ENCODE peak calls at places on chromosome 12, in six cellular contexts. E is A673, Q is mesendoderm, V is sigmoid colon, S is left ventricle myocardium inferior, Y is lung. R is an unnamed sample.

GRCh38 chr12:94062194-94062593 is 86.2 kb upstream of the PLXNC1 start:
- DNase-seq in E (no peak), Q (no peak), V (no peak), S (no peak), Y (no peak), R (no peak)

GRCh38 chr12:101013993-101014392 is 196.0 kb downstream of the SLC5A8 start:
- DNase-seq in E (no peak), Q (no peak), V (no peak), S (no peak), Y (no peak), R (no peak)

GRCh38 chr12:607541-608001 is 55.7 kb downstream of the NINJ2 start:
- DNase-seq in E (no peak), Q (peak; percentile 66), V (no peak), S (peak; percentile 80), Y (peak; percentile 69), R (no peak)

GRCh38 chr12:129136694-129137325 is 283.5 kb downstream of the GLT1D1 start:
- DNase-seq in E (no peak), Q (no peak), V (no peak), S (no peak), Y (no peak), R (no peak)

GRCh38 chr12:122031342-122032216 is 9.9 kb downstream of the BCL7A start:
- DNase-seq in E (peak; percentile 63), Q (peak; percentile 59), V (no peak), S (peak; percentile 48), Y (peak; percentile 61), R (no peak)

GRCh38 chr12:127334924-127335644 is 931.9 kb upstream of the TMEM132C start:
- DNase-seq in E (no peak), Q (peak; percentile 1), V (no peak), S (no peak), Y (no peak), R (no peak)

GRCh38 chr12:19846561-19846960 is 407.3 kb downstream of the AEBP2 start:
- DNase-seq in E (no peak), Q (no peak), V (no peak), S (no peak), Y (no peak), R (peak; percentile 69)

GRCh38 chr12:82740129-82741000 is 53.7 kb downstream of the TMTC2 start:
- DNase-seq in E (peak; percentile 81), Q (peak; percentile 91), V (no peak), S (no peak), Y (no peak), R (peak; percentile 12)

GRCh38 chr12:15192721-15193120 is 28.5 kb downstream of the RERG start:
- DNase-seq in E (no peak), Q (no peak), V (no peak), S (no peak), Y (no peak), R (no peak)

GRCh38 chr12:76611533-76611932 is 52.0 kb upstream of the OSBPL8 start:
- DNase-seq in E (no peak), Q (no peak), V (no peak), S (no peak), Y (no peak), R (peak; percentile 93)

GRCh38 chr12:6253278-6253677 is 53.1 kb downstream of the CD9 start:
- DNase-seq in E (no peak), Q (peak; percentile 37), V (no peak), S (no peak), Y (no peak), R (no peak)

GRCh38 chr12:19826988-19827550 is 387.8 kb downstream of the AEBP2 start:
- DNase-seq in E (no peak), Q (no peak), V (no peak), S (no peak), Y (no peak), R (peak; percentile 18)

GRCh38 chr12:106417926-106418910 is 60.7 kb downstream of the POLR3B start:
- DNase-seq in E (peak; percentile 22), Q (peak; percentile 56), V (no peak), S (no peak), Y (no peak), R (peak; percentile 76)
- H3K4me3 ChIP-seq in E (no peak overlapping the region), Q (no peak overlapping the region), V (no peak overlapping the region), S (no peak overlapping the region), Y (no peak overlapping the region), R (no peak overlapping the region)

DNA sequence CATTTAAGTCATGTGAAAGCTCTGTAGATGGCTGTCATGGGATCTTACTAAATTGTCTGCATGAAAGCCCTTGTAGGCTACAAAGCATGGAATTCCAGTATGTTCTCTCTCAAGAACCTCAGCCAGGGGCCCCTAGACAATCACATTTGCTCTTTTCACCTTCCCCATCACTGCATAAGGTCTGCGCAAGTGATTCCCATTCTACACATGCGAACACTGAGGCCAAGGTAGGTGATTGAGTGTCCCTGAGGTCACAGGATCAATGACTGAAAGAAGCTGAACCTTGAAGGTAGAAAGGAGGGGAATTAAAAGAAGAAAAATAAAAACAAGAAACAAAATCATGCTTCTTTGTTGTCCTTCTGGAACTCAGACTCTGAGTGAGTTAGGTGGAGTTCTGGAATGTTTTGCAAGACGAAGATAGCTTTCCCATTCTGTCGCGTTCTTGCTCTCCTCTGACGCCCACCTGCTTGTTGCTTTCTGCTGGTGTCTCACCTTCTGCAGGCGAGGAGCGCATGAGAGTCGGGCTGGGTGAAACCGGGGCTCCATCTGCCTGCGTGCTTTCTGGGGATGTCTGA is 79.9 kb downstream of the SPRING1 start:
- DNase-seq in E (no peak), Q (no peak), V (no peak), S (no peak), Y (no peak), R (no peak)
- H3K4me3 ChIP-seq in E (peak overlapping the region; percentile 23), Q (no peak overlapping the region), V (peak overlapping the region; percentile 28), S (peak overlapping the region; percentile 50), Y (no peak overlapping the region), R (no peak overlapping the region)

GRCh38 chr12:53674977-53675700 is 744 bp downstream of the ATP5MC2 start:
- DNase-seq in E (no peak), Q (no peak), V (no peak), S (no peak), Y (no peak), R (no peak)

GRCh38 chr12:53683494-53683893 is 7.6 kb upstream of the ATP5MC2 start:
- DNase-seq in E (no peak), Q (no peak), V (no peak), S (no peak), Y (no peak), R (no peak)

GRCh38 chr12:53676715-53677611 is 1.1 kb upstream of the ATP5MC2 start:
- DNase-seq in E (peak; percentile 76), Q (peak; percentile 85), V (peak; percentile 78), S (peak; percentile 42), Y (no peak), R (peak; percentile 32)

GRCh38 chr12:53675701-53676607 is at the start of gene ATP5MC2:
- DNase-seq in E (peak; percentile 99), Q (peak; percentile 99), V (peak; percentile 99), S (peak; percentile 96), Y (peak; percentile 97), R (peak; percentile 99)

DNA sequence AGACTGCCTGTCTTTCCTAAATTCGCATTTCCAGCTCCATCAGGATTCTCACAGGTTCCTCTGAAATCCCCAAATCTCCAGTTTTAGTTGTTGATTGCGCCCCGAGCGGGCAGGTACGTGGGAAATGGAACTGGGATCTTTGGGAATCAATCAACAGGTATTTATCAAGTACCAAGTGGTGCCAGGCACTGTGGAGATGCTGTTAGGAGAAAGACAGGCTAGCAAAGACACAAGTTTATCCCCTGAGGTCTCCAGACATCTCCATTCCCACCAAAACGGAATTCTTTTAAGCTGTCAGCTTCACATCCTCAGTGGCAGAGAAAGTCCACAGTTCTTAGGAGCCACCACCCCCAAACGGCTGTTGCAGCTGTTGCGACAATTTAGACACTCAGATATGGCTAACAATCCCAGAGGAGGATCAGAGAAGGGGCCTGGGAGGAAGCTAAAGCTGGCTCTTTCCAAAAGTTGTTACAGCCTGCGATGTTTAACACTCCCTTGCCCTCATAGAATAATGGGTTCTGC is 1.8 kb upstream of the ATP5MC2 start:
- DNase-seq in E (peak; percentile 39), Q (no peak), V (no peak), S (no peak), Y (no peak), R (no peak)
- H3K4me3 ChIP-seq in E (peak overlapping the region; percentile 73), Q (no peak overlapping the region), V (peak overlapping the region; percentile 82), S (peak overlapping the region; percentile 88), Y (no peak overlapping the region), R (no peak overlapping the region)

DNA sequence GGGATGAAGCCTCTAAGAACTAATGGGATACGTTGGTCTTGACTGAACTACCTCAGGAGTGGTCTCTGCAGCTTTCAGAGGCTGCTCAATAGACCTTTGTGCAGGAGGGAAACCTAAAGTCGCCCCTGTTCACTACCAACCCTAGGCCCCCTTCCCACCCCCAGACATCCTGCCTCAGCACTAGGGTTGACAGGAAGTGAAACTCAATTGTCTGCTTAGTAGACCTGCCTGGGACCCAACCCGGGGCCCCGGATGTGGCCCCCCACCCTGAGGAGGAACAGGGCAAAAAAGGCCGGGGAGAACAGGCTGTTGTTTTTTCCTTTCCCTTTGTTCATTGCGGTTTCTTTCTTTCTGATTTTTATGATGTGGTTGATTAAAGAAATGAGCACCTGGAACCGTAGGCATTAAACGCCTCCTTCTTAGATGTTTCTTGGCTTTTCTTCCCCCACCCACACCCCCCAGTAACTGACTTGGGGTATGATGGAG is 1.6 kb upstream of the DGKA start:
- DNase-seq in E (no peak), Q (no peak), V (no peak), S (no peak), Y (no peak), R (no peak)
- H3K4me3 ChIP-seq in E (no peak overlapping the region), Q (no peak overlapping the region), V (no peak overlapping the region), S (no peak overlapping the region), Y (no peak overlapping the region), R (no peak overlapping the region)